ENCODE peak calls at places on chromosomes 1 and 21, in five cellular contexts. F, P, C, B and N are unnamed samples.

GRCh38 chr1:31063636-31064035 is 1.9 kb downstream of the PUM1 start:
- DNase-seq in P (no peak), B (no peak), C (no peak), F (peak), N (no peak)

GRCh38 chr21:7947422-7947821 is 2574.0 kb upstream of the TPTE start:
- DNase-seq in C (no peak), P (no peak), F (no peak), B (no peak), N (no peak)

GRCh38 chr1:188700116-188700515 is 1777.5 kb downstream of the BRINP3 start:
- DNase-seq in P (no peak), F (no peak), C (no peak), B (no peak), N (no peak)

GRCh38 chr21:44919913-44920693 is 596 bp downstream of the ITGB2 start:
- DNase-seq in P (no peak), B (no peak), F (no peak), C (no peak), N (no peak)

GRCh38 chr1:3308053-3308452 is 146.4 kb upstream of the ARHGEF16 start:
- DNase-seq in F (no peak), P (no peak), C (no peak), B (no peak), N (no peak)

GRCh38 chr1:17264470-17264869 is 15.6 kb downstream of the PADI3 start:
- DNase-seq in P (no peak), B (no peak), F (no peak), C (no peak), N (no peak)

GRCh38 chr21:32726742-32727477 is 903 bp downstream of the SYNJ1 start:
- DNase-seq in C (peak), P (no peak), F (peak), B (no peak), N (no peak)

GRCh38 chr1:11561740-11562139 is 82.8 kb downstream of the DISP3 start:
- DNase-seq in C (no peak), B (no peak), P (no peak), F (no peak), N (no peak)

GRCh38 chr1:7745783-7746182 is 25.3 kb upstream of the VAMP3 start:
- DNase-seq in F (no peak), C (no peak), B (no peak), P (no peak), N (no peak)

GRCh38 chr1:22895357-22895756 is 77.3 kb downstream of the LACTBL1 start:
- DNase-seq in B (no peak), C (no peak), F (no peak), P (no peak), N (no peak)